ENCODE peak calls at places on chromosomes 1 and 21, in six cellular contexts. I is suprapubic skin, K is prostate gland, L is K562, Z is SK-N-SH, D is sigmoid colon. S is an unnamed sample.

GRCh38 chr1:50853325-50853724 is 106.7 kb downstream of the FAF1 start:
- DNase-seq in L (no peak), Z (no peak), D (no peak), I (no peak), K (no peak), S (no peak)

GRCh38 chr1:193054169-193054675 is 4.9 kb downstream of the UCHL5 start:
- DNase-seq in K (no peak), L (no peak), D (no peak), Z (no peak), I (no peak), S (no peak)

GRCh38 chr21:44962481-44962966 is 22.7 kb downstream of the SLX9 start:
- DNase-seq in I (no peak), D (no peak), L (no peak), K (no peak), Z (no peak), S (no peak)

GRCh38 chr1:173862769-173863223 is 5.0 kb downstream of the GAS5 start:
- DNase-seq in L (no peak), I (no peak), D (no peak), Z (no peak), K (no peak), S (no peak)

GRCh38 chr1:117267232-117267774 is 56.6 kb upstream of the VTCN1 start:
- DNase-seq in Z (no peak), I (no peak), L (no peak), K (no peak), D (no peak), S (no peak)

GRCh38 chr1:117584181-117584580 is 21.7 kb upstream of the TENT5C start:
- DNase-seq in D (no peak), K (no peak), I (no peak), Z (no peak), L (no peak), S (no peak)

GRCh38 chr1:192005976-192006375 is 152.3 kb upstream of the RGS18 start:
- DNase-seq in Z (no peak), I (no peak), K (no peak), D (no peak), L (no peak), S (no peak)

GRCh38 chr21:38561205-38561604 is 62.9 kb upstream of the ERG start:
- DNase-seq in L (no peak), K (no peak), Z (no peak), I (no peak), D (no peak), S (no peak)

GRCh38 chr1:240663160-240663879 is 51.4 kb upstream of the GREM2 start:
- DNase-seq in Z (no peak), I (no peak), K (no peak), D (no peak), L (no peak), S (no peak)

DNA sequence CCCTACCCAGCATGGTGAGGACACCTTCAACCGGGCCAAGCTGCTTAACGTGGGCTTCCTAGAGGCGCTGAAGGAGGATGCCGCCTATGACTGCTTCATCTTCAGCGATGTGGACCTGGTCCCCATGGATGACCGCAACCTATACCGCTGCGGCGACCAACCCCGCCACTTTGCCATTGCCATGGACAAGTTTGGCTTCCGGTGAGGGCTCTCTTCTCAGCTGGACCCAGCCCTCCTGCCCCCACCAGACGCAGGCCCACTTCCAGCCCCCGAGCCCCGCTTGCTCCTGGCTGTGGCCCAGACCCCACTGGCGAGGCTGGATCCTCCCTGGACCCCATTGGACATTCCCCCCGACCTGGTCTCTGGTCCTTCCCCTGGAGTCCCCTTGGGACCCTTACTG is 5.8 kb downstream of the B4GALT2 start:
- DNase-seq in I (no peak), L (no peak), K (no peak), D (no peak), Z (no peak), S (no peak)
- TF ChIP-seq POLR2AphosphoS5 in I (no peak), L (no peak), K (no peak), D (no peak), Z (no peak), S (no peak)

DNA sequence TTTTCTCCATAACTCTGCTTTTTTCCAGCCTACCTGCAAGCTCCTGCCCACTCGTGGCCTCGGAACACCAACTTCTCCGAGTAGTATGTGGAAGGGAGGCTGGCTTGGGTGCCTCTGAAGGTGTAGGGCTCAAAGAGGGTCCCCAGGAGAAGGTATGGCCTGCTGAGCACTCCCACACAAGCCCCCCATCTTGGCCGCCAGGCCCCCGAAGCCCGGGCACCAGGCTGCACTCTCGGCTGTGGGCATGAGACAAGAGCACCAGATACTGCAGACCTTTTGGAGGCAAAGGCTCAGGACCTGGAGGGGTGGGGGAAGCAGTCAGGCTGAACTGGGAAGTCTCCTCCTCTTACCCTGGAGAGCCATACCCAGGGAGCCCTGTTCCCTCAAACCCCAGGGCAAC is 1.7 kb downstream of the ZNF692 start:
- DNase-seq in I (no peak), Z (no peak), L (no peak), K (no peak), D (no peak), S (no peak)
- H3K4me3 ChIP-seq in I (peak), Z (peak), L (peak), K (peak), D (no peak), S (peak)

DNA sequence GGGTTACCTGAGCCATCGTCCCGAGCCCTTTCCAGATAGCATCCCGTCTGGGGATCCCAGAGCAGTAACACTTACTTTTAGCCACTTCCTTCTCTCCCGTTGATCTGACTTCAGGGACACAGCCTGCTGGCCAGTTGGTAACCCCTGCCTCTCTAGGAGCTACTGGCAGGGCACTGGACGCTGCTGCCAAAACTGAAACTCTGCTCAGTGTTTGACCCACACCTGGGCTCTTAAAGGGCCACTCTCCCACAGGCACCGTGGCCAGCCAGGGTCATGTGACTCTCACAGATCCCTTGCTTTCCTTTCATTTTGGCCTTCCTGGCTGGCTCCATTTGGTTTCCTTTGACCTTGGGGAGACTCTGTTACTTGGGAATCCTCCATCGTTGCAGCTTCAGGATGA is at the start of gene PIGR:
- DNase-seq in Z (no peak), K (no peak), L (no peak), I (no peak), D (no peak), S (no peak)
- TF ChIP-seq POLR2AphosphoS5 in Z (no peak), K (no peak), L (no peak), I (no peak), D (no peak), S (no peak)

GRCh38 chr1:43388021-43388575 is 1.5 kb downstream of the MED8 start:
- DNase-seq in D (no peak), Z (no peak), L (no peak), I (no peak), K (no peak), S (no peak)
- H3K4me3 ChIP-seq in D (no peak), Z (peak), L (no peak), I (peak), K (no peak), S (peak)

GRCh38 chr1:960371-961131 is at the start of gene KLHL17:
- DNase-seq in L (peak), Z (peak), I (no peak), K (peak), D (no peak), S (no peak)

GRCh38 chr1:961132-961652 is 808 bp downstream of the KLHL17 start:
- DNase-seq in I (no peak), L (peak), D (no peak), K (no peak), Z (peak), S (no peak)

GRCh38 chr1:959730-960039 is 629 bp upstream of the NOC2L start:
- DNase-seq in D (no peak), K (no peak), I (no peak), Z (no peak), L (no peak), S (no peak)

GRCh38 chr1:956636-957035 is 2.4 kb downstream of the NOC2L start:
- DNase-seq in D (no peak), L (no peak), I (no peak), K (no peak), Z (no peak), S (no peak)

GRCh38 chr1:958823-959729 is at the start of gene NOC2L:
- DNase-seq in Z (peak), D (peak), I (peak), K (peak), L (peak), S (peak)
- TF ChIP-seq POLR2AphosphoS5 in Z (peak), D (peak), I (no peak), K (peak), L (peak), S (peak)

GRCh38 chr21:36156339-36156814 is 247 bp upstream of the DOP1B start:
- DNase-seq in L (peak), K (peak), I (peak), D (peak), Z (peak), S (peak)
- H3K4me3 ChIP-seq in L (peak), K (peak), I (peak), D (peak), Z (peak), S (peak)

GRCh38 chr1:244864253-244865027 is at the start of gene HNRNPU:
- DNase-seq in D (peak), L (peak), Z (peak), I (peak), K (peak), S (peak)

GRCh38 chr1:244865028-244865371 is 657 bp upstream of the HNRNPU start:
- DNase-seq in I (no peak), D (peak), K (no peak), Z (peak), L (peak), S (no peak)

GRCh38 chr1:244862699-244863490 is 1.4 kb downstream of the HNRNPU start:
- DNase-seq in L (peak), Z (peak), D (peak), I (peak), K (peak), S (peak)

GRCh38 chr1:244862354-244862698 is 2.0 kb downstream of the HNRNPU start:
- DNase-seq in I (no peak), K (no peak), D (no peak), Z (no peak), L (no peak), S (no peak)

GRCh38 chr1:244863491-244864252 is 671 bp downstream of the HNRNPU start:
- DNase-seq in K (peak), L (no peak), D (no peak), Z (peak), I (peak), S (peak)
- TF ChIP-seq POLR2AphosphoS5 in K (no peak), L (no peak), D (no peak), Z (no peak), I (no peak), S (no peak)

S was measured in breast epithelium.